ENCODE peak calls at places on chromosome 3, in nine cellular contexts. V, T, F, L, H, U, M, P and G are unnamed samples.

GRCh38 chr3:111570404-111571030 is 24.6 kb downstream of the ZBED2 start:
- DNase-seq in U (no peak), L (no peak), V (peak), P (no peak), M (no peak), H (no peak), T (no peak), F (no peak), G (no peak)

GRCh38 chr3:159266779-159267178 is 464.9 kb downstream of the MFSD1 start:
- DNase-seq in M (peak), L (no peak), P (peak), H (no peak), T (peak), F (peak), U (peak), V (peak), G (peak)

GRCh38 chr3:121228971-121229370 is 316.8 kb downstream of the POLQ start:
- DNase-seq in F (no peak), L (no peak), H (no peak), V (no peak), T (no peak), P (no peak), M (no peak), U (no peak), G (no peak)

GRCh38 chr3:43998841-43999805 is 242.6 kb upstream of the TOPAZ1 start:
- DNase-seq in V (no peak), L (peak), H (no peak), T (peak), F (no peak), M (peak), U (peak), P (no peak), G (no peak)

GRCh38 chr3:34002569-34003100 is 204.2 kb downstream of the PDCD6IP start:
- DNase-seq in F (no peak), H (no peak), P (no peak), L (no peak), T (no peak), V (no peak), U (no peak), M (no peak), G (no peak)

GRCh38 chr3:114508976-114509375 is 215.1 kb downstream of the TIGIT start:
- DNase-seq in V (no peak), M (no peak), T (no peak), P (no peak), F (no peak), H (no peak), L (no peak), U (no peak), G (no peak)

GRCh38 chr3:51390600-51391074 is 448 bp upstream of the RBM15B start:
- DNase-seq in P (peak), V (no peak), F (no peak), L (no peak), U (no peak), M (no peak), T (no peak), H (no peak), G (no peak)

GRCh38 chr3:195704433-195704999 is 16.3 kb upstream of the MUC20 start:
- DNase-seq in L (no peak), P (no peak), V (peak), U (no peak), T (no peak), H (no peak), M (no peak), F (no peak), G (no peak)

GRCh38 chr3:152458023-152458724 is 189.4 kb downstream of the MBNL1 start:
- DNase-seq in H (no peak), V (no peak), M (no peak), F (no peak), P (no peak), L (no peak), T (no peak), U (no peak), G (no peak)